ENCODE peak calls at places on chromosome 22, in nine cellular contexts. One of them, this sample, is unnamed.

GRCh38 chr22:40407021-40407761 is 36.8 kb downstream of the SGSM3 start:
- DNase-seq in astrocyte of the spinal cord: no peak
- DNase-seq in H9: no peak
- DNase-seq in WTC11: no peak
- DNase-seq in nephron progenitor cell: no peak
- DNase-seq in adrenal gland: no peak
- DNase-seq in NB4: no peak
- DNase-seq in choroid plexus epithelial cell: no peak
- DNase-seq in BJ: no peak
- DNase-seq in this sample: no peak

GRCh38 chr22:27094633-27095308 is 437.4 kb downstream of the MIAT start:
- DNase-seq in choroid plexus epithelial cell: no peak
- DNase-seq in nephron progenitor cell: no peak
- DNase-seq in adrenal gland: no peak
- DNase-seq in NB4: no peak
- DNase-seq in BJ: no peak
- DNase-seq in astrocyte of the spinal cord: peak; percentile 9
- DNase-seq in WTC11: no peak
- DNase-seq in H9: no peak
- DNase-seq in this sample: no peak

GRCh38 chr22:19967850-19968449 is 26.3 kb upstream of the TXNRD2 start:
- DNase-seq in choroid plexus epithelial cell: no peak
- DNase-seq in NB4: no peak
- DNase-seq in BJ: no peak
- DNase-seq in adrenal gland: no peak
- DNase-seq in nephron progenitor cell: no peak
- DNase-seq in astrocyte of the spinal cord: no peak
- DNase-seq in WTC11: no peak
- DNase-seq in H9: no peak
- DNase-seq in this sample: no peak

GRCh38 chr22:18966748-18967147 is 30.7 kb upstream of the PRODH start:
- DNase-seq in NB4: no peak
- DNase-seq in choroid plexus epithelial cell: no peak
- DNase-seq in H9: no peak
- DNase-seq in adrenal gland: peak; percentile 48
- DNase-seq in WTC11: no peak
- DNase-seq in BJ: no peak
- DNase-seq in astrocyte of the spinal cord: no peak
- DNase-seq in nephron progenitor cell: no peak
- DNase-seq in this sample: no peak

GRCh38 chr22:30806391-30806861 is 111.8 kb downstream of the OSBP2 start:
- DNase-seq in NB4: peak; percentile 74
- DNase-seq in BJ: no peak
- DNase-seq in choroid plexus epithelial cell: peak; percentile 52
- DNase-seq in WTC11: peak; percentile 38
- DNase-seq in astrocyte of the spinal cord: peak; percentile 71
- DNase-seq in nephron progenitor cell: peak; percentile 27
- DNase-seq in H9: peak; percentile 76
- DNase-seq in adrenal gland: no peak
- DNase-seq in this sample: peak; percentile 88

GRCh38 chr22:46969491-46969890 is 207.0 kb downstream of the TBC1D22A start:
- DNase-seq in BJ: no peak
- DNase-seq in WTC11: no peak
- DNase-seq in astrocyte of the spinal cord: no peak
- DNase-seq in choroid plexus epithelial cell: no peak
- DNase-seq in NB4: peak; percentile 50
- DNase-seq in H9: no peak
- DNase-seq in adrenal gland: no peak
- DNase-seq in nephron progenitor cell: no peak
- DNase-seq in this sample: no peak

GRCh38 chr22:30336752-30337460 is 10.2 kb upstream of the TBC1D10A start:
- DNase-seq in nephron progenitor cell: no peak
- DNase-seq in H9: no peak
- DNase-seq in astrocyte of the spinal cord: no peak
- DNase-seq in choroid plexus epithelial cell: no peak
- DNase-seq in WTC11: no peak
- DNase-seq in NB4: no peak
- DNase-seq in adrenal gland: no peak
- DNase-seq in BJ: no peak
- DNase-seq in this sample: no peak

GRCh38 chr22:37374571-37374970 is 52.7 kb downstream of the ELFN2 start:
- DNase-seq in NB4: no peak
- DNase-seq in adrenal gland: no peak
- DNase-seq in astrocyte of the spinal cord: no peak
- DNase-seq in WTC11: no peak
- DNase-seq in choroid plexus epithelial cell: no peak
- DNase-seq in BJ: no peak
- DNase-seq in nephron progenitor cell: no peak
- DNase-seq in H9: no peak
- DNase-seq in this sample: no peak

GRCh38 chr22:36546092-36546804 is 17.3 kb upstream of the EIF3D start:
- DNase-seq in H9: peak; percentile 84
- DNase-seq in BJ: no peak
- DNase-seq in adrenal gland: peak; percentile 47
- DNase-seq in NB4: peak; percentile 87
- DNase-seq in choroid plexus epithelial cell: peak; percentile 72
- DNase-seq in astrocyte of the spinal cord: peak; percentile 47
- DNase-seq in WTC11: peak; percentile 79
- DNase-seq in nephron progenitor cell: peak; percentile 67
- DNase-seq in this sample: peak; percentile 54

GRCh38 chr22:17921871-17922821 is 102.2 kb downstream of the MICAL3 start:
- DNase-seq in adrenal gland: no peak
- DNase-seq in nephron progenitor cell: peak; percentile 35
- DNase-seq in WTC11: peak; percentile 74
- DNase-seq in choroid plexus epithelial cell: no peak
- DNase-seq in BJ: no peak
- DNase-seq in NB4: no peak
- DNase-seq in astrocyte of the spinal cord: no peak
- DNase-seq in H9: peak; percentile 95
- DNase-seq in this sample: no peak

GRCh38 chr22:34038801-34039200 is 118.5 kb upstream of the LARGE1 start:
- DNase-seq in adrenal gland: no peak
- DNase-seq in nephron progenitor cell: no peak
- DNase-seq in WTC11: no peak
- DNase-seq in BJ: no peak
- DNase-seq in choroid plexus epithelial cell: no peak
- DNase-seq in astrocyte of the spinal cord: no peak
- DNase-seq in H9: no peak
- DNase-seq in NB4: no peak
- DNase-seq in this sample: no peak

GRCh38 chr22:42884616-42885375 is 27.7 kb upstream of the ARFGAP3 start:
- DNase-seq in BJ: no peak
- DNase-seq in adrenal gland: no peak
- DNase-seq in H9: no peak
- DNase-seq in nephron progenitor cell: no peak
- DNase-seq in choroid plexus epithelial cell: no peak
- DNase-seq in NB4: no peak
- DNase-seq in astrocyte of the spinal cord: no peak
- DNase-seq in WTC11: no peak
- DNase-seq in this sample: no peak

GRCh38 chr22:42881298-42881697 is 24.2 kb upstream of the ARFGAP3 start:
- DNase-seq in choroid plexus epithelial cell: no peak
- DNase-seq in BJ: no peak
- DNase-seq in astrocyte of the spinal cord: no peak
- DNase-seq in H9: no peak
- DNase-seq in WTC11: no peak
- DNase-seq in adrenal gland: no peak
- DNase-seq in nephron progenitor cell: no peak
- DNase-seq in NB4: no peak
- DNase-seq in this sample: no peak

GRCh38 chr22:42883970-42884369 is 26.9 kb upstream of the ARFGAP3 start:
- DNase-seq in WTC11: no peak
- DNase-seq in astrocyte of the spinal cord: no peak
- DNase-seq in BJ: no peak
- DNase-seq in NB4: no peak
- DNase-seq in adrenal gland: no peak
- DNase-seq in choroid plexus epithelial cell: no peak
- DNase-seq in H9: no peak
- DNase-seq in nephron progenitor cell: no peak
- DNase-seq in this sample: no peak

GRCh38 chr22:42881982-42882656 is 25.0 kb upstream of the ARFGAP3 start:
- DNase-seq in nephron progenitor cell: no peak
- DNase-seq in H9: no peak
- DNase-seq in WTC11: no peak
- DNase-seq in astrocyte of the spinal cord: no peak
- DNase-seq in BJ: no peak
- DNase-seq in choroid plexus epithelial cell: no peak
- DNase-seq in NB4: no peak
- DNase-seq in adrenal gland: peak; percentile 92
- DNase-seq in this sample: no peak

DNA sequence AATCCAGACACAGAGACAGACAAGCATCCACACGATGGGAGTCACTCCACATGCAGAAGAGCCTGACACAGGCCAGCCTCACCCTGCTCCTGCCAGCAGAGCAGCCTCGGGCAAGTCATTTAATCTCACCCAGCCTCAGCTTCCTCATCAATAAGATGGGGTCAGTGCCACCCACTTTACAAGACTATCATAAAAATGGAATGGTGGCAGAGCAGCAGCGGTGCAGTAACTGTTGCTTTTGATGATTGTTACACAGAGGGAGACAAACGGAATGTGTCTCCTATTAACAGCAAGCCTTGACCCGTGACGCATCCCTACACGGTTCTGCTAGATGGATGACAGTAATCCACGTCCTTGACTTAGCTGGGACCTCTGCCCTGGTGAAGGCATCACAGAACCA is 26.0 kb upstream of the ARFGAP3 start:
- DNase-seq in NB4: no peak
- DNase-seq in WTC11: no peak
- DNase-seq in BJ: no peak
- DNase-seq in H9: no peak
- DNase-seq in choroid plexus epithelial cell: no peak
- DNase-seq in astrocyte of the spinal cord: no peak
- DNase-seq in adrenal gland: peak; percentile 92
- DNase-seq in nephron progenitor cell: no peak
- DNase-seq in this sample: no peak
- TF ChIP-seq CTCF in NB4: no peak
- TF ChIP-seq CTCF in WTC11: no peak
- TF ChIP-seq CTCF in BJ: no peak
- TF ChIP-seq CTCF in H9: no peak
- TF ChIP-seq CTCF in choroid plexus epithelial cell: no peak
- TF ChIP-seq CTCF in astrocyte of the spinal cord: no peak
- TF ChIP-seq CTCF in adrenal gland: no peak
- TF ChIP-seq CTCF in nephron progenitor cell: no peak
- TF ChIP-seq CTCF in this sample: no peak

DNA sequence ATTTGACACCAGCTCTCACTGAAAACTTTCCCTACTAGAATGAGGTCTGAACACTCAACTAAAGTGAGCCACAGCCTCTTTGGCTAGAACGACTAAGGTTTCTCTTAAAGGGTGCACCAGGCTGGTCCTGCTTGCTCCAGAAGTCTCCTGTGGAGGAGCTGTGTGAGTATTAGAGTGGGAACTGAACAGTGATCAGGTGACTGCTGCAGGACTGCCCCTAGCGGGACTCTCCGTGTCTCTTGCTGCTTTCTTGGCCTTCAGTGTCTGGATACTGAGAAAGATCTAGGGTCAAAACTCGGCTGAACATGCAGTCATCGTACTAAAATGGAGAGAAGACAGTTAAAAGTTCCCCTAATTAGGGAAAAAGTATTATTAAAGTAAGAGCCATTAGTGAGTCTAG is 34.6 kb downstream of the FAM118A start:
- DNase-seq in WTC11: no peak
- DNase-seq in nephron progenitor cell: peak; percentile 13
- DNase-seq in astrocyte of the spinal cord: peak; percentile 10
- DNase-seq in adrenal gland: no peak
- DNase-seq in choroid plexus epithelial cell: peak; percentile 71
- DNase-seq in BJ: no peak
- DNase-seq in H9: peak; percentile 38
- DNase-seq in NB4: no peak
- DNase-seq in this sample: no peak
- TF ChIP-seq CTCF in WTC11: no peak
- TF ChIP-seq CTCF in nephron progenitor cell: no peak
- TF ChIP-seq CTCF in astrocyte of the spinal cord: peak; percentile 24
- TF ChIP-seq CTCF in adrenal gland: no peak
- TF ChIP-seq CTCF in choroid plexus epithelial cell: peak; percentile 57
- TF ChIP-seq CTCF in BJ: peak; percentile 13
- TF ChIP-seq CTCF in H9: peak; percentile 29
- TF ChIP-seq CTCF in NB4: no peak
- TF ChIP-seq CTCF in this sample: no peak

DNA sequence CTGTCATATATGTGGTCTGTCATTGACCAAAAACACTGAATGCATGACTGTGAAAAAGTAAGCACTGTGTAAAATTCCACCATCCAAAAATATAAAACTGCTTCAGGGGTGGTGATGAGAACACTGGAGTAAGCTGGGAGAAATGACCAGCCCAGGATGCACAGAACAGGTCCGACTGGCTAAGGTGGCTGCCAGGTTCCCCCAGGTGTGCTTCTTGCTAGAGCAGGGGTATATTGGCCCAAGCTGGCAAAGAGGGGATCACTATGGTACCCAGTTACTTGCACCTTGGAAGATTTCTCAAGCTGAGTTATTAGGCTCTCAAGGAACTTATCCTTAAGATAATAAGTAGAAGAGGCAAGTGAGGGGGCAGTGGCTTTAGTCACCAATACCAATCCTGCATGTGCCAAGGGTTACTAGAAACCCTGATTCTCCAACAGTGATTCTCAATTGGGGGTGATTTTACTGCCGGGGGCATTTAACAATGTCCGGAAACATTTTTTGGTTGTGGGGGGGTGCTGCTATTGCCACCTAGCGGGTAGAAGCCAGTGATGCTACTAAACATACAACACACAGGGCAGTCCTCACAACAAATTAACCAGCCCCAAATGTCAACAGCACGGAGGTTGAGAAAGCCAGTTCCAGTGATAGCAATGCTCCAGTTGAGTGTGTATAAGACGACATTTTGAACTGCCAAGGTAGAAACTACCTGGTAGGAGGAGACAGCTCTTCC is 15.7 kb downstream of the SNU13 start:
- DNase-seq in NB4: no peak
- DNase-seq in astrocyte of the spinal cord: no peak
- DNase-seq in adrenal gland: no peak
- DNase-seq in nephron progenitor cell: no peak
- DNase-seq in choroid plexus epithelial cell: peak; percentile 20
- DNase-seq in WTC11: no peak
- DNase-seq in H9: no peak
- DNase-seq in BJ: no peak
- DNase-seq in this sample: peak; percentile 43
- TF ChIP-seq CTCF in NB4: no peak
- TF ChIP-seq CTCF in astrocyte of the spinal cord: peak; percentile 47
- TF ChIP-seq CTCF in adrenal gland: no peak
- TF ChIP-seq CTCF in nephron progenitor cell: no peak
- TF ChIP-seq CTCF in choroid plexus epithelial cell: peak; percentile 56
- TF ChIP-seq CTCF in WTC11: no peak
- TF ChIP-seq CTCF in H9: peak; percentile 43
- TF ChIP-seq CTCF in BJ: peak; percentile 52
- TF ChIP-seq CTCF in this sample: peak; percentile 31

GRCh38 chr22:48647051-48647450 is 1180.6 kb downstream of the BRD1 start:
- DNase-seq in nephron progenitor cell: no peak
- DNase-seq in adrenal gland: no peak
- DNase-seq in NB4: no peak
- DNase-seq in BJ: no peak
- DNase-seq in astrocyte of the spinal cord: no peak
- DNase-seq in H9: no peak
- DNase-seq in WTC11: no peak
- DNase-seq in choroid plexus epithelial cell: no peak
- DNase-seq in this sample: no peak
- TF ChIP-seq CTCF in nephron progenitor cell: no peak
- TF ChIP-seq CTCF in adrenal gland: no peak
- TF ChIP-seq CTCF in NB4: no peak
- TF ChIP-seq CTCF in BJ: no peak
- TF ChIP-seq CTCF in astrocyte of the spinal cord: no peak
- TF ChIP-seq CTCF in H9: no peak
- TF ChIP-seq CTCF in WTC11: no peak
- TF ChIP-seq CTCF in choroid plexus epithelial cell: no peak
- TF ChIP-seq CTCF in this sample: no peak

This sample was measured in MCF 10A.